ENCODE peak calls at places on chromosomes 13 and 19, in eight cellular contexts. I is tibial artery, Y is fibroblast of lung, A is body of pancreas, F is breast epithelium, S is keratinocyte, N is ovary, P is right lobe of liver. W is an unnamed sample.

GRCh38 chr19:38657633-38658222 is 10.3 kb downstream of the ACTN4 start:
- DNase-seq in I (no peak), Y (peak; percentile 56), A (no peak), F (no peak), S (peak; percentile 96), N (no peak), P (no peak), W (no peak)

GRCh38 chr13:61406275-61406674 is 9.4 kb downstream of the PCDH20 start:
- DNase-seq in I (no peak), Y (no peak), A (no peak), F (no peak), S (no peak), N (no peak), P (no peak), W (no peak)

GRCh38 chr19:8494158-8494557 is 8.3 kb downstream of the PRAM1 start:
- DNase-seq in I (no peak), Y (no peak), A (no peak), F (no peak), S (no peak), N (no peak), P (no peak), W (no peak)

GRCh38 chr19:43438291-43439162 is 23.8 kb downstream of the TEX101 start:
- DNase-seq in I (no peak), Y (peak; percentile 84), A (peak; percentile 22), F (no peak), S (no peak), N (peak; percentile 16), P (no peak), W (no peak)

GRCh38 chr13:50521750-50522149 is 321.7 kb downstream of the DLEU7 start:
- DNase-seq in I (no peak), Y (peak; percentile 88), A (peak; percentile 65), F (no peak), S (no peak), N (peak; percentile 19), P (no peak), W (no peak)

GRCh38 chr13:44768775-44769578 is 192.8 kb upstream of the TSC22D1 start:
- DNase-seq in I (no peak), Y (no peak), A (peak; percentile 59), F (no peak), S (no peak), N (no peak), P (no peak), W (no peak)

GRCh38 chr13:108495686-108496363 is 133.6 kb upstream of the MYO16 start:
- DNase-seq in I (no peak), Y (peak; percentile 16), A (no peak), F (no peak), S (no peak), N (no peak), P (peak; percentile 51), W (peak; percentile 74)

GRCh38 chr19:38527466-38528136 is 90.2 kb downstream of the MAP4K1 start:
- DNase-seq in I (no peak), Y (no peak), A (no peak), F (no peak), S (no peak), N (no peak), P (no peak), W (no peak)

GRCh38 chr13:41352935-41353801 is 42.1 kb downstream of the NAA16 start:
- DNase-seq in I (no peak), Y (peak; percentile 66), A (peak; percentile 22), F (no peak), S (peak; percentile 19), N (no peak), P (peak; percentile 36), W (no peak)

GRCh38 chr19:47765522-47766358 is 12.8 kb upstream of the SELENOW start:
- DNase-seq in I (peak; percentile 79), Y (peak; percentile 51), A (peak; percentile 63), F (peak; percentile 69), S (no peak), N (peak; percentile 44), P (peak; percentile 66), W (peak; percentile 76)

GRCh38 chr19:13102666-13103584 is at the start of gene LYL1:
- DNase-seq in I (peak; percentile 86), Y (no peak), A (peak; percentile 66), F (no peak), S (no peak), N (peak; percentile 84), P (peak; percentile 89), W (peak; percentile 89)

GRCh38 chr19:39951065-39951650 is 16.7 kb upstream of the FCGBP start:
- DNase-seq in I (no peak), Y (no peak), A (no peak), F (no peak), S (no peak), N (no peak), P (no peak), W (no peak)

GRCh38 chr19:39941615-39942507 is 7.4 kb upstream of the FCGBP start:
- DNase-seq in I (no peak), Y (no peak), A (peak; percentile 54), F (no peak), S (no peak), N (no peak), P (no peak), W (no peak)

GRCh38 chr19:39943586-39943985 is 9.2 kb upstream of the FCGBP start:
- DNase-seq in I (no peak), Y (no peak), A (no peak), F (no peak), S (no peak), N (no peak), P (no peak), W (no peak)

GRCh38 chr19:39949026-39949747 is 14.8 kb upstream of the FCGBP start:
- DNase-seq in I (no peak), Y (no peak), A (no peak), F (no peak), S (no peak), N (no peak), P (no peak), W (no peak)

DNA sequence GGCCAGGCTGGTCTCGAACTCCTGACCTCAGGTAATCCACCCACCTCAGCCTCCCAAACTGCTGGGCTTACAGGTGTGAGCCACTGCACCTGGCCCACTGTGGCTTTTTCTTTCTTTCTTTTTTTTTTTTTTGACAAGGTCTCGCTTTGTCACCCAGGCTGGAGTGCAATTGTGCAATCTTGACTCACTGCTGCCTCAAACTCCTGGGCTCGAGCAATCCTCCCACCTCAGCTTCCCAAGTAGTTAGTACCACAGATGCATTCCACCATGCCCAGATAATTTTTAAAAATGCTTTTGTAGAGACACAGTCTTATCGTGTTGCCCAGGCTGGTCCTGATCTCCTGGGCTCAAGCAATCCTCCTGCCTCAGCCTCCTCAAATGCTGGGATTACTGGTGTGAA is 12.1 kb upstream of the FCGBP start:
- DNase-seq in I (no peak), Y (no peak), A (peak; percentile 11), F (no peak), S (no peak), N (no peak), P (no peak), W (no peak)
- H3K4me1 ChIP-seq in I (no peaks in the 10 kb centered on the region), Y (no peaks in the 10 kb centered on the region), A (peaks cover 22% of the 10 kb centered on the region), F (no peaks in the 10 kb centered on the region), S (peaks cover 9% of the 10 kb centered on the region), N (no peaks in the 10 kb centered on the region), P (peaks cover 12% of the 10 kb centered on the region), W (no peaks in the 10 kb centered on the region)

GRCh38 chr13:80133631-80134083 is 207.3 kb downstream of the SPRY2 start:
- DNase-seq in I (no peak), Y (no peak), A (no peak), F (no peak), S (no peak), N (no peak), P (no peak), W (no peak)
- H3K4me3 ChIP-seq in I (peak overlapping the region; percentile 29), Y (no peak overlapping the region), A (no peak overlapping the region), F (peak overlapping the region; percentile 40), S (no peak overlapping the region), N (no peak overlapping the region), P (peak overlapping the region; percentile 49), W (peak overlapping the region; percentile 0)

GRCh38 chr13:75913925-75914324 is 277.8 kb downstream of the LMO7 start:
- DNase-seq in I (no peak), Y (no peak), A (no peak), F (no peak), S (no peak), N (no peak), P (no peak), W (no peak)
- H3K27ac ChIP-seq in I (no peak overlapping the region), Y (no peak overlapping the region), A (no peak overlapping the region), F (no peak overlapping the region), S (no peak overlapping the region), N (no peak overlapping the region), P (no peak overlapping the region), W (no peak overlapping the region)

GRCh38 chr13:21013682-21014038 is 47.7 kb downstream of the LATS2 start:
- DNase-seq in I (no peak), Y (no peak), A (no peak), F (no peak), S (no peak), N (no peak), P (peak; percentile 18), W (no peak)
- H3K4me1 ChIP-seq in I (peaks cover 66% of the 10 kb centered on the region), Y (peaks cover 47% of the 10 kb centered on the region), A (peaks cover 52% of the 10 kb centered on the region), F (peaks cover 4% of the 10 kb centered on the region), S (peaks cover 22% of the 10 kb centered on the region), N (peaks cover 31% of the 10 kb centered on the region), P (peaks cover 26% of the 10 kb centered on the region), W (peaks cover 9% of the 10 kb centered on the region)